ENCODE peak calls at places on chromosomes 3 and 15, in five cellular contexts. M, Z, B, I and L are unnamed samples.

GRCh38 chr3:14633819-14634424 is 17.6 kb upstream of the CCDC174 start:
- DNase-seq in B (peak), I (peak), Z (peak), M (peak), L (peak)

GRCh38 chr3:63576826-63577225 is 75.6 kb upstream of the SNTN start:
- DNase-seq in Z (no peak), I (peak), B (no peak), M (no peak), L (no peak)

GRCh38 chr3:31247850-31248618 is 284.7 kb upstream of the STT3B start:
- DNase-seq in Z (no peak), I (peak), B (no peak), M (no peak), L (no peak)

GRCh38 chr3:119924111-119925094 is 142.5 kb downstream of the NR1I2 start:
- DNase-seq in B (no peak), M (no peak), Z (no peak), I (no peak), L (no peak)

GRCh38 chr3:42514876-42515275 is 12.4 kb downstream of the VIPR1 start:
- DNase-seq in M (no peak), Z (no peak), B (no peak), I (no peak), L (no peak)

GRCh38 chr3:160016972-160017371 is 28.3 kb downstream of the IL12A start:
- DNase-seq in M (no peak), I (no peak), B (no peak), Z (no peak), L (no peak)

GRCh38 chr3:43481325-43481860 is 140.4 kb downstream of the ANO10 start:
- DNase-seq in B (no peak), Z (no peak), M (no peak), I (no peak), L (no peak)

GRCh38 chr3:146308682-146309081 is 57.8 kb upstream of the PLSCR4 start:
- DNase-seq in M (no peak), I (no peak), Z (no peak), B (no peak), L (no peak)

GRCh38 chr3:52890735-52891134 is 6.6 kb downstream of the STIMATE start:
- DNase-seq in B (no peak), M (no peak), I (no peak), Z (no peak), L (no peak)

GRCh38 chr3:152019516-152019915 is 146.1 kb downstream of the SUCNR1 start:
- DNase-seq in I (no peak), M (no peak), Z (no peak), B (no peak), L (no peak)

GRCh38 chr15:80242132-80242769 is 9.8 kb downstream of the CTXND1 start:
- DNase-seq in B (peak), I (peak), M (peak), Z (peak), L (peak)

GRCh38 chr3:126494204-126494603 is 18.5 kb upstream of the ZXDC start:
- DNase-seq in B (no peak), I (no peak), Z (no peak), M (no peak), L (no peak)

GRCh38 chr3:14505001-14505802 is 34.9 kb downstream of the GRIP2 start:
- DNase-seq in B (no peak), Z (no peak), I (no peak), M (no peak), L (no peak)

GRCh38 chr15:78944669-78945407 is at the start of gene CTSH:
- DNase-seq in M (peak), B (peak), Z (peak), I (peak), L (no peak)

GRCh38 chr15:25087137-25087536 is 132.3 kb downstream of the SNRPN start:
- DNase-seq in Z (no peak), I (no peak), M (no peak), B (no peak), L (no peak)

GRCh38 chr15:23567921-23568320 is 2.4 kb downstream of the MKRN3 start:
- DNase-seq in Z (no peak), M (no peak), B (no peak), I (no peak), L (no peak)

GRCh38 chr15:23566070-23567050 is 886 bp downstream of the MKRN3 start:
- DNase-seq in I (no peak), M (no peak), Z (no peak), B (no peak), L (peak)

GRCh38 chr15:23561914-23562313 is 3.6 kb upstream of the MKRN3 start:
- DNase-seq in I (no peak), Z (no peak), B (no peak), M (no peak), L (no peak)

GRCh38 chr15:23564798-23565394 is 578 bp upstream of the MKRN3 start:
- DNase-seq in B (no peak), I (no peak), M (no peak), Z (no peak), L (peak)

GRCh38 chr15:23565395-23566069 is at the start of gene MKRN3:
- DNase-seq in Z (no peak), I (no peak), M (no peak), B (no peak), L (peak)
- TF ChIP-seq POLR2A in Z (no peak), I (peak), M (no peak), B (no peak), L (peak)

GRCh38 chr15:45166792-45167630 is 20.8 kb downstream of the SHF start:
- DNase-seq in B (peak), M (peak), I (peak), Z (peak), L (peak)
- TF ChIP-seq POLR2A in B (peak), M (peak), I (peak), Z (peak), L (no peak)

GRCh38 chr15:40933520-40933904 is 4.4 kb downstream of the DLL4 start:
- DNase-seq in B (no peak), Z (no peak), M (no peak), I (no peak), L (no peak)

GRCh38 chr15:40932625-40933519 is 3.7 kb downstream of the DLL4 start:
- DNase-seq in B (no peak), Z (no peak), I (no peak), M (no peak), L (no peak)

GRCh38 chr15:40931300-40932142 is 2.4 kb downstream of the DLL4 start:
- DNase-seq in I (no peak), Z (no peak), B (no peak), M (no peak), L (no peak)

GRCh38 chr15:40930430-40931299 is 1.5 kb downstream of the DLL4 start:
- DNase-seq in B (peak), I (peak), M (peak), Z (peak), L (no peak)

DNA sequence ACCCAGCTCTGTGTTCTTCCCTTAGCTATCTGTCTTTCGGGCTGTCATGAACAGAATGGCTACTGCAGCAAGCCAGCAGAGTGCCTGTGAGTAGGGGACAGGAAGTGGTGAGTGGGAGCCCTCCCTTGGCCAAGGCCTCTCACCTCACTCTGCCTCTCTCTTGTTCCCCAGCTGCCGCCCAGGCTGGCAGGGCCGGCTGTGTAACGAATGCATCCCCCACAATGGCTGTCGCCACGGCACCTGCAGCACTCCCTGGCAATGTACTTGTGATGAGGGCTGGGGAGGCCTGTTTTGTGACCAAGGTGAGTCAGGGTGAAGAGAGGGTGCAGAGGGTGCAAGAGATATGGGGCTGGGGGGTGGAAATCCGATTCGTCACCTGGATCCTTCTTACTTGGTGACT is 3.0 kb downstream of the DLL4 start:
- DNase-seq in Z (no peak), I (no peak), B (no peak), M (no peak), L (no peak)
- TF ChIP-seq POLR2A in Z (no peak), I (no peak), B (no peak), M (no peak), L (no peak)

GRCh38 chr3:189780556-189781270 is 149.5 kb downstream of the TP63 start:
- DNase-seq in M (no peak), Z (no peak), B (no peak), I (no peak), L (no peak)
- TF ChIP-seq POLR2A in M (no peak), Z (no peak), B (no peak), I (no peak), L (no peak)